ENCODE peak calls at places on chromosomes 16 and 17, in ten cellular contexts. W, I, K, N, V, R, Y, C, U and Q are unnamed samples.

GRCh38 chr17:50147841-50148225 is 2.6 kb downstream of the PPP1R9B start:
- DNase-seq in K (no peak), Y (no peak), U (peak), R (peak), N (no peak), C (no peak), I (no peak), W (no peak), V (peak), Q (peak)

GRCh38 chr17:82350182-82351030 is 8.6 kb upstream of the TEX19 start:
- DNase-seq in I (no peak), K (no peak), V (peak), W (no peak), U (peak), R (no peak), Y (no peak), N (no peak), C (no peak), Q (no peak)

GRCh38 chr16:12321363-12321762 is 344.8 kb downstream of the SNX29 start:
- DNase-seq in C (no peak), Y (no peak), U (no peak), W (no peak), N (no peak), R (no peak), K (no peak), I (no peak), V (no peak), Q (no peak)

GRCh38 chr16:56812884-56813283 is 52.1 kb upstream of the SLC12A3 start:
- DNase-seq in U (peak), V (peak), C (no peak), Y (peak), R (no peak), K (no peak), W (no peak), I (no peak), N (peak), Q (peak)

GRCh38 chr16:47492428-47493357 is 31.6 kb downstream of the PHKB start:
- DNase-seq in U (no peak), I (no peak), N (no peak), W (peak), C (peak), Y (peak), V (no peak), R (peak), K (no peak), Q (peak)

GRCh38 chr17:4204676-4205075 is 59.1 kb downstream of the ANKFY1 start:
- DNase-seq in N (no peak), W (peak), V (peak), K (no peak), Y (peak), C (peak), I (no peak), R (peak), U (no peak), Q (peak)

GRCh38 chr17:81200201-81200600 is 22.6 kb downstream of the CEP131 start:
- DNase-seq in V (no peak), C (no peak), R (no peak), U (no peak), W (no peak), I (no peak), K (no peak), N (no peak), Y (no peak), Q (no peak)

GRCh38 chr16:15043344-15043743 is 12.5 kb downstream of the NTAN1 start:
- DNase-seq in K (no peak), C (no peak), N (peak), V (peak), I (no peak), R (no peak), Y (no peak), W (no peak), U (no peak), Q (no peak)